ENCODE peak calls at places on chromosome 18, in six cellular contexts. O is DMS79, X is AG20443, Q is NCI-H345, Y is nephron progenitor cell, M is NCI-H1092. I is an unnamed sample.

GRCh38 chr18:37253424-37254255 is 312.0 kb downstream of the CELF4 start:
- DNase-seq in O (no peak), X (peak; percentile 67), Q (peak; percentile 78), Y (peak; percentile 83), M (peak; percentile 22), I (no peak)

GRCh38 chr18:75206637-75207297 is 2.2 kb downstream of the PTGR3 start:
- DNase-seq in O (no peak), X (no peak), Q (no peak), Y (peak; percentile 32), M (no peak), I (no peak)

GRCh38 chr18:62436636-62437519 is 85.9 kb upstream of the ZCCHC2 start:
- DNase-seq in O (no peak), X (peak; percentile 80), Q (no peak), Y (no peak), M (no peak), I (peak; percentile 91)

GRCh38 chr18:63590368-63590767 is 3.2 kb downstream of the SERPINB13 start:
- DNase-seq in O (no peak), X (no peak), Q (no peak), Y (no peak), M (no peak), I (peak; percentile 64)

GRCh38 chr18:55857409-55857808 is 269.4 kb upstream of the TCF4 start:
- DNase-seq in O (no peak), X (no peak), Q (no peak), Y (no peak), M (no peak), I (no peak)

GRCh38 chr18:22705328-22705727 is 227.8 kb upstream of the RBBP8 start:
- DNase-seq in O (no peak), X (peak; percentile 61), Q (no peak), Y (no peak), M (no peak), I (no peak)

GRCh38 chr18:51417643-51418483 is 220.4 kb upstream of the MEX3C start:
- DNase-seq in O (no peak), X (no peak), Q (no peak), Y (no peak), M (no peak), I (no peak)

GRCh38 chr18:36402765-36403396 is 105.4 kb downstream of the FHOD3 start:
- DNase-seq in O (no peak), X (peak; percentile 80), Q (no peak), Y (no peak), M (no peak), I (no peak)

GRCh38 chr18:56351911-56352502 is 286.4 kb downstream of the TXNL1 start:
- DNase-seq in O (no peak), X (no peak), Q (no peak), Y (no peak), M (no peak), I (no peak)

GRCh38 chr18:58671941-58672565 is 788 bp downstream of the MALT1 start:
- DNase-seq in O (no peak), X (peak; percentile 52), Q (peak; percentile 39), Y (no peak), M (no peak), I (peak; percentile 50)

GRCh38 chr18:39702888-39703287 is 2137.3 kb upstream of the CELF4 start:
- DNase-seq in O (no peak), X (no peak), Q (no peak), Y (no peak), M (no peak), I (no peak)

GRCh38 chr18:79581911-79582310 is 97.7 kb upstream of the CTDP1 start:
- DNase-seq in O (no peak), X (no peak), Q (no peak), Y (no peak), M (no peak), I (no peak)

GRCh38 chr18:48342125-48342524 is 67.1 kb downstream of the ZBTB7C start:
- DNase-seq in O (peak; percentile 87), X (no peak), Q (peak; percentile 83), Y (no peak), M (peak; percentile 98), I (no peak)

GRCh38 chr18:63262369-63263335 is 56.9 kb downstream of the BCL2 start:
- DNase-seq in O (no peak), X (no peak), Q (no peak), Y (no peak), M (no peak), I (no peak)

GRCh38 chr18:67517224-67517765 is 775 bp upstream of the DSEL start:
- DNase-seq in O (peak; percentile 50), X (no peak), Q (peak; percentile 31), Y (no peak), M (no peak), I (no peak)

GRCh38 chr18:28794459-28795245 is 617.7 kb upstream of the CDH2 start:
- DNase-seq in O (no peak), X (peak; percentile 9), Q (no peak), Y (no peak), M (no peak), I (no peak)

GRCh38 chr18:68574311-68574710 is 140.6 kb downstream of the TMX3 start:
- DNase-seq in O (no peak), X (no peak), Q (no peak), Y (no peak), M (no peak), I (no peak)

GRCh38 chr18:69680128-69680527 is 267.5 kb downstream of the CD226 start:
- DNase-seq in O (no peak), X (no peak), Q (no peak), Y (no peak), M (no peak), I (no peak)

GRCh38 chr18:11661430-11661829 is 27.6 kb upstream of the GNAL start:
- DNase-seq in O (no peak), X (no peak), Q (no peak), Y (no peak), M (no peak), I (no peak)

GRCh38 chr18:45559258-45559657 is 56.0 kb upstream of the SLC14A2 start:
- DNase-seq in O (no peak), X (no peak), Q (no peak), Y (no peak), M (no peak), I (no peak)

GRCh38 chr18:66993492-66993891 is 389.6 kb upstream of the CDH19 start:
- DNase-seq in O (no peak), X (no peak), Q (no peak), Y (no peak), M (no peak), I (no peak)

GRCh38 chr18:60146220-60146960 is 226.2 kb downstream of the MC4R start:
- DNase-seq in O (no peak), X (peak; percentile 19), Q (no peak), Y (no peak), M (no peak), I (no peak)

GRCh38 chr18:23572012-23572411 is 14.3 kb downstream of the NPC1 start:
- DNase-seq in O (no peak), X (no peak), Q (no peak), Y (no peak), M (no peak), I (no peak)

GRCh38 chr18:26549103-26549485 is 741 bp upstream of the KCTD1 start:
- DNase-seq in O (no peak), X (peak; percentile 37), Q (no peak), Y (peak; percentile 58), M (no peak), I (no peak)

GRCh38 chr18:63997041-63997440 is 27.2 kb downstream of the SERPINB8 start:
- DNase-seq in O (no peak), X (no peak), Q (no peak), Y (no peak), M (no peak), I (no peak)

GRCh38 chr18:58247363-58247834 is 203.4 kb downstream of the NEDD4L start:
- DNase-seq in O (no peak), X (peak; percentile 83), Q (no peak), Y (peak; percentile 40), M (peak; percentile 84), I (no peak)

GRCh38 chr18:65938592-65939372 is 188.0 kb downstream of the CDH7 start:
- DNase-seq in O (no peak), X (no peak), Q (peak; percentile 7), Y (peak; percentile 9), M (peak; percentile 17), I (no peak)

GRCh38 chr18:79523738-79524180 is 128.0 kb downstream of the NFATC1 start:
- DNase-seq in O (no peak), X (no peak), Q (no peak), Y (no peak), M (no peak), I (peak; percentile 47)

GRCh38 chr18:59518705-59519104 is 159.6 kb upstream of the LMAN1 start:
- DNase-seq in O (no peak), X (no peak), Q (no peak), Y (no peak), M (no peak), I (no peak)

GRCh38 chr18:25843791-25844190 is 246.6 kb downstream of the SS18 start:
- DNase-seq in O (no peak), X (no peak), Q (no peak), Y (no peak), M (no peak), I (no peak)

GRCh38 chr18:11146238-11146946 is 3.0 kb downstream of the PIEZO2 start:
- DNase-seq in O (no peak), X (no peak), Q (no peak), Y (no peak), M (no peak), I (no peak)